ENCODE peak calls at places on chromosomes 4 and X, in four cellular contexts. One of them, this sample, is unnamed.

GRCh38 chr4:85496933-85497332 is 22.0 kb downstream of the ARHGAP24 start:
- DNase-seq in tibial nerve: no peak
- DNase-seq in keratinocyte: peak; percentile 60
- DNase-seq in tibial artery: no peak
- DNase-seq in this sample: no peak

GRCh38 chr4:98341309-98341708 is 80.1 kb downstream of the RAP1GDS1 start:
- DNase-seq in tibial artery: no peak
- DNase-seq in keratinocyte: no peak
- DNase-seq in tibial nerve: no peak
- DNase-seq in this sample: peak; percentile 71

GRCh38 chrX:45445745-45446412 is 245.2 kb upstream of the DIPK2B start:
- DNase-seq in tibial artery: no peak
- DNase-seq in keratinocyte: peak; percentile 33
- DNase-seq in tibial nerve: no peak
- DNase-seq in this sample: peak; percentile 45

GRCh38 chrX:150363561-150364346 is 637 bp downstream of the MAMLD1 start:
- DNase-seq in tibial artery: no peak
- DNase-seq in tibial nerve: peak; percentile 13
- DNase-seq in keratinocyte: no peak
- DNase-seq in this sample: no peak

GRCh38 chrX:2464677-2465166 is 36.1 kb downstream of the DHRSX start:
- DNase-seq in tibial artery: no peak
- DNase-seq in keratinocyte: no peak
- DNase-seq in tibial nerve: no peak
- DNase-seq in this sample: peak; percentile 35

GRCh38 chrX:134803551-134804183 is 145.4 kb upstream of the PLAC1 start:
- DNase-seq in tibial artery: no peak
- DNase-seq in keratinocyte: no peak
- DNase-seq in tibial nerve: no peak
- DNase-seq in this sample: no peak

GRCh38 chr4:149441338-149441737 is 374.3 kb downstream of the IQCM start:
- DNase-seq in keratinocyte: no peak
- DNase-seq in tibial artery: no peak
- DNase-seq in tibial nerve: no peak
- DNase-seq in this sample: peak; percentile 24

GRCh38 chr4:74158561-74159396 is 861 bp downstream of the MTHFD2L start:
- DNase-seq in tibial artery: no peak
- DNase-seq in tibial nerve: no peak
- DNase-seq in keratinocyte: no peak
- DNase-seq in this sample: no peak

GRCh38 chr4:23904639-23905061 is 14.8 kb upstream of the PPARGC1A start:
- DNase-seq in keratinocyte: no peak
- DNase-seq in tibial artery: no peak
- DNase-seq in tibial nerve: no peak
- DNase-seq in this sample: no peak

GRCh38 chrX:130085551-130085986 is 24.7 kb downstream of the ELF4 start:
- DNase-seq in tibial artery: no peak
- DNase-seq in keratinocyte: no peak
- DNase-seq in tibial nerve: no peak
- DNase-seq in this sample: no peak

GRCh38 chr4:22645481-22646182 is 47.1 kb upstream of the GBA3 start:
- DNase-seq in tibial nerve: no peak
- DNase-seq in tibial artery: no peak
- DNase-seq in keratinocyte: no peak
- DNase-seq in this sample: no peak

GRCh38 chrX:37350034-37350365 is 836 bp downstream of the PRRG1 start:
- DNase-seq in tibial nerve: no peak
- DNase-seq in tibial artery: peak; percentile 19
- DNase-seq in keratinocyte: no peak
- DNase-seq in this sample: no peak

GRCh38 chr4:10687526-10687925 is 3.0 kb upstream of the CLNK start:
- DNase-seq in keratinocyte: no peak
- DNase-seq in tibial nerve: no peak
- DNase-seq in tibial artery: no peak
- DNase-seq in this sample: no peak

GRCh38 chrX:42269186-42269585 is 345.8 kb upstream of the CASK start:
- DNase-seq in keratinocyte: no peak
- DNase-seq in tibial artery: no peak
- DNase-seq in tibial nerve: no peak
- DNase-seq in this sample: no peak

GRCh38 chr4:142596121-142596520 is 250.0 kb downstream of the INPP4B start:
- DNase-seq in tibial nerve: no peak
- DNase-seq in keratinocyte: no peak
- DNase-seq in tibial artery: no peak
- DNase-seq in this sample: no peak

GRCh38 chr4:113350576-113350975 is 301.1 kb downstream of the ANK2 start:
- DNase-seq in keratinocyte: no peak
- DNase-seq in tibial nerve: no peak
- DNase-seq in tibial artery: no peak
- DNase-seq in this sample: no peak

GRCh38 chr4:109026588-109026987 is 263.7 kb upstream of the ETNPPL start:
- DNase-seq in tibial nerve: no peak
- DNase-seq in tibial artery: no peak
- DNase-seq in keratinocyte: no peak
- DNase-seq in this sample: peak; percentile 35

GRCh38 chr4:98448923-98449322 is 187.7 kb downstream of the RAP1GDS1 start:
- DNase-seq in tibial nerve: no peak
- DNase-seq in tibial artery: no peak
- DNase-seq in keratinocyte: no peak
- DNase-seq in this sample: no peak

GRCh38 chrX:48487362-48487785 is 11.4 kb downstream of the FTSJ1 start:
- DNase-seq in keratinocyte: peak; percentile 96
- DNase-seq in tibial nerve: no peak
- DNase-seq in tibial artery: no peak
- DNase-seq in this sample: peak; percentile 97

GRCh38 chrX:54602563-54602962 is 72.5 kb downstream of the GNL3L start:
- DNase-seq in tibial artery: no peak
- DNase-seq in tibial nerve: no peak
- DNase-seq in keratinocyte: no peak
- DNase-seq in this sample: no peak

GRCh38 chr4:26094076-26094475 is 180.1 kb downstream of the SMIM20 start:
- DNase-seq in keratinocyte: no peak
- DNase-seq in tibial artery: no peak
- DNase-seq in tibial nerve: no peak
- DNase-seq in this sample: no peak

GRCh38 chr4:156512622-156513021 is 459.0 kb downstream of the PDGFC start:
- DNase-seq in tibial artery: no peak
- DNase-seq in keratinocyte: no peak
- DNase-seq in tibial nerve: no peak
- DNase-seq in this sample: peak; percentile 22

GRCh38 chrX:100449696-100450606 is 39.9 kb upstream of the PCDH19 start:
- DNase-seq in keratinocyte: no peak
- DNase-seq in tibial artery: no peak
- DNase-seq in tibial nerve: no peak
- DNase-seq in this sample: no peak

GRCh38 chr4:54998991-54999390 is 126.4 kb downstream of the KDR start:
- DNase-seq in keratinocyte: no peak
- DNase-seq in tibial artery: no peak
- DNase-seq in tibial nerve: no peak
- DNase-seq in this sample: peak; percentile 26

GRCh38 chr4:134216436-134216835 is 14.8 kb upstream of the PABPC4L start:
- DNase-seq in keratinocyte: no peak
- DNase-seq in tibial nerve: no peak
- DNase-seq in tibial artery: no peak
- DNase-seq in this sample: peak; percentile 59
- H3K4me3 ChIP-seq in keratinocyte: no peak overlapping the region
- H3K4me3 ChIP-seq in tibial nerve: no peak overlapping the region
- H3K4me3 ChIP-seq in tibial artery: no peak overlapping the region
- H3K4me3 ChIP-seq in this sample: no peak overlapping the region

DNA sequence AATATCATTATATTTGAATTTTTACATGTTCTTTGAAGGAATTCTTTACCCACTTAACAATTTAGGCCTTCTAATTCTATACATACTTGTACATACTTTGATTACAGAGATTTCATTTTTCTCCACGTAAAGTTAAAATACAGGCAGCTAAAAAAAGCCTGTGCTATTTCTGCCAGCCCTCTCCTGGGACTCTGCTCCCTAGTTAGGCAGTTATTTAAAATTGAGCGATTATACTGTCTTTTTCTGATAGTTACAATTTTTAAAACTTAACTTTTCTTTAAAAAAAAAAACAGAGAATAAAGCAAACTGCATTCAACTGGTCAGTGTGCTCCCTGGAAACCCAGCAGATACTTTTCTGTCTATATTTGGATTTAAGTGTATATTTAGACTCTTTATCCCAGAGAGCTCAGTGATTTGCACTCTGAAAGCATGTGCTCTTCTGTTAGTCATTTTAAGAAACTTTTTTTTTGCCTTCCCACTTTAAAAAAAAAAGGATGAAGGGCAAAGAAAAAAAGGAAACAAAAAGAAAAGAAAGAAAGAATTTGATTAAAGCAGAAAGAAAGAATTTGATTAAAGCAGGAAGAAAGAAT is 18.1 kb upstream of the FAM241A start:
- DNase-seq in tibial artery: no peak
- DNase-seq in keratinocyte: no peak
- DNase-seq in tibial nerve: no peak
- DNase-seq in this sample: no peak
- H3K27ac ChIP-seq in tibial artery: peak overlapping the region; percentile 39
- H3K27ac ChIP-seq in keratinocyte: no peak overlapping the region
- H3K27ac ChIP-seq in tibial nerve: no peak overlapping the region
- H3K27ac ChIP-seq in this sample: peak overlapping the region; percentile 71

GRCh38 chr4:89301902-89302301 is 5.7 kb downstream of the GPRIN3 start:
- DNase-seq in tibial artery: no peak
- DNase-seq in tibial nerve: no peak
- DNase-seq in keratinocyte: no peak
- DNase-seq in this sample: no peak
- H3K4me3 ChIP-seq in tibial artery: no peak overlapping the region
- H3K4me3 ChIP-seq in tibial nerve: no peak overlapping the region
- H3K4me3 ChIP-seq in keratinocyte: no peak overlapping the region
- H3K4me3 ChIP-seq in this sample: no peak overlapping the region

GRCh38 chrX:107626481-107626880 is 1.8 kb upstream of the PRPS1 start:
- DNase-seq in tibial artery: no peak
- DNase-seq in tibial nerve: no peak
- DNase-seq in keratinocyte: no peak
- DNase-seq in this sample: no peak
- H3K27ac ChIP-seq in tibial artery: no peak overlapping the region
- H3K27ac ChIP-seq in tibial nerve: no peak overlapping the region
- H3K27ac ChIP-seq in keratinocyte: no peak overlapping the region
- H3K27ac ChIP-seq in this sample: no peak overlapping the region